ENCODE peak calls at places on chromosomes 2 and 18, in eight cellular contexts. I, F, S, V, B, D, A and R are unnamed samples.

GRCh38 chr2:191311627-191312026 is 66.4 kb downstream of the MYO1B start:
- DNase-seq in B (no peak), S (peak), I (no peak), V (no peak), A (no peak), F (no peak), D (no peak), R (no peak)

GRCh38 chr18:22253676-22254075 is 84.3 kb downstream of the GATA6 start:
- DNase-seq in V (no peak), I (no peak), F (no peak), B (no peak), A (no peak), D (no peak), S (no peak), R (no peak)

GRCh38 chr2:217456016-217456415 is 546.8 kb downstream of the TNS1 start:
- DNase-seq in I (no peak), S (peak), V (no peak), F (no peak), D (no peak), A (no peak), B (no peak), R (no peak)

GRCh38 chr2:184524551-184525382 is 73.6 kb upstream of the ZNF804A start:
- DNase-seq in F (no peak), D (no peak), S (no peak), A (no peak), B (no peak), I (no peak), V (no peak), R (no peak)

GRCh38 chr18:74190086-74190485 is 41.8 kb downstream of the TIMM21 start:
- DNase-seq in I (no peak), S (peak), D (no peak), F (no peak), B (no peak), V (no peak), A (no peak), R (no peak)

GRCh38 chr2:212854116-212854515 is 297.3 kb downstream of the IKZF2 start:
- DNase-seq in V (no peak), B (no peak), S (no peak), F (no peak), I (no peak), A (no peak), D (no peak), R (no peak)

GRCh38 chr2:61585383-61585782 is 47.2 kb upstream of the XPO1 start:
- DNase-seq in D (no peak), V (no peak), B (no peak), I (no peak), S (no peak), F (no peak), A (no peak), R (no peak)

GRCh38 chr2:23096905-23097602 is 287.9 kb upstream of the KLHL29 start:
- DNase-seq in S (no peak), F (no peak), V (no peak), I (no peak), D (no peak), A (no peak), B (no peak), R (no peak)

GRCh38 chr2:156423674-156424282 is 12.4 kb upstream of the GPD2 start:
- DNase-seq in D (no peak), V (no peak), B (no peak), I (no peak), F (no peak), A (no peak), S (no peak), R (no peak)

GRCh38 chr2:821546-821945 is 129.1 kb upstream of the SNTG2 start:
- DNase-seq in D (no peak), S (no peak), A (no peak), B (no peak), I (no peak), V (no peak), F (no peak), R (no peak)

GRCh38 chr18:159037-159652 is 788 bp downstream of the USP14 start:
- DNase-seq in I (peak), B (no peak), S (no peak), F (no peak), V (peak), D (no peak), A (no peak), R (peak)

GRCh38 chr18:69490813-69491212 is 90.1 kb downstream of the DOK6 start:
- DNase-seq in V (no peak), A (no peak), F (no peak), S (peak), D (no peak), B (no peak), I (no peak), R (no peak)